ENCODE peak calls at places on chromosomes 1 and 21, in seven cellular contexts. C, U, A, B, F, R and L are unnamed samples. For H3K36me3 and H3K4me1, the result is how much of the 10 kb centered on the place peaks cover.

GRCh38 chr1:193741228-193741627 is 554.8 kb upstream of the B3GALT2 start:
- DNase-seq in F (no peak), U (no peak), B (no peak), C (no peak), A (no peak), R (no peak), L (no peak)

GRCh38 chr1:67753776-67754525 is 69.0 kb downstream of the GADD45A start:
- DNase-seq in A (no peak), F (no peak), U (no peak), B (no peak), C (no peak), R (no peak), L (peak)

GRCh38 chr1:41383094-41383852 is 22.0 kb downstream of the FOXO6 start:
- DNase-seq in R (no peak), A (no peak), C (no peak), B (no peak), U (peak), F (no peak), L (peak)

GRCh38 chr1:12302798-12303447 is 73.1 kb downstream of the VPS13D start:
- DNase-seq in R (no peak), B (no peak), C (no peak), A (no peak), U (no peak), F (no peak), L (no peak)

GRCh38 chr1:183585038-183585437 is 5.2 kb downstream of the NCF2 start:
- DNase-seq in F (no peak), C (no peak), U (no peak), R (no peak), B (peak), A (no peak), L (no peak)

GRCh38 chr1:31073044-31073443 is 7.5 kb upstream of the PUM1 start:
- DNase-seq in R (no peak), A (no peak), B (no peak), U (no peak), F (no peak), C (no peak), L (no peak)

GRCh38 chr1:81174811-81175476 is 625.8 kb upstream of the ADGRL2 start:
- DNase-seq in A (no peak), F (no peak), U (peak), C (no peak), B (no peak), R (no peak), L (no peak)

GRCh38 chr1:7389786-7390603 is 381.1 kb upstream of the VAMP3 start:
- DNase-seq in A (no peak), B (no peak), R (peak), U (no peak), F (no peak), C (peak), L (peak)

GRCh38 chr1:7940745-7941436 is at the start of gene TNFRSF9:
- DNase-seq in A (no peak), U (peak), R (no peak), B (no peak), C (peak), F (no peak), L (peak)

GRCh38 chr1:45543599-45544417 is 6.8 kb upstream of the AKR1A1 start:
- DNase-seq in B (peak), A (peak), U (no peak), C (peak), R (no peak), F (peak), L (no peak)

GRCh38 chr1:47725732-47726495 is 271.3 kb downstream of the TRABD2B start:
- DNase-seq in C (peak), R (peak), U (peak), A (peak), B (peak), F (peak), L (peak)

DNA sequence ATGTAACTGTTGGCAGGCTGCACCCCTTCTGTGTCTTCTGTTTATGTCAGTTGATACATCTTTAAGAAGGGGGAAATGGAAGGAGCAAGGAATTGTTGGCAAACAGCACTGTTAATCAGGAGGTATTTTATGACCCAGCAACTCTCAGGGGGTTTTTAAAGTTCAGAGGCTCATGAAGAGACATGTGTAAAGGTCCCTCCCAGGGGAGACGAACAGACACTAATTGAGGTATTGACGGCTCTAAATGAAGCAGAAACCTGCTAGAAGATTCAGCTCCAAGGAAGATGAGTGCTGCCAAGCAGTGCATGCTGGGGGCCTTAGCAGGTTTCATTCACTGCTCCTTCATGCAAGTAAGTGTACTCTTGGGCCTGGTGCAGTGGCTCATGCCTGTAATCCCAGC is 337.7 kb downstream of the PCP4 start:
- DNase-seq in B (no peak), R (no peak), C (no peak), F (no peak), A (no peak), U (no peak), L (no peak)
- H3K36me3 ChIP-seq in B (under half), R (under half), C (under half), F (under half), A (under half), U (under half), L (under half)

GRCh38 chr1:209647212-209647611 is 5.0 kb downstream of the LAMB3 start:
- DNase-seq in A (no peak), B (no peak), F (no peak), C (no peak), R (no peak), U (no peak), L (no peak)

GRCh38 chr1:209648366-209648765 is 3.9 kb downstream of the LAMB3 start:
- DNase-seq in B (no peak), R (no peak), U (no peak), F (no peak), C (no peak), A (no peak), L (no peak)

GRCh38 chr1:209651148-209651547 is 1.1 kb downstream of the LAMB3 start:
- DNase-seq in U (peak), C (peak), A (no peak), R (no peak), F (no peak), B (no peak), L (peak)

GRCh38 chr1:209650454-209650853 is 1.8 kb downstream of the LAMB3 start:
- DNase-seq in A (no peak), F (no peak), B (no peak), R (no peak), U (no peak), C (no peak), L (no peak)

DNA sequence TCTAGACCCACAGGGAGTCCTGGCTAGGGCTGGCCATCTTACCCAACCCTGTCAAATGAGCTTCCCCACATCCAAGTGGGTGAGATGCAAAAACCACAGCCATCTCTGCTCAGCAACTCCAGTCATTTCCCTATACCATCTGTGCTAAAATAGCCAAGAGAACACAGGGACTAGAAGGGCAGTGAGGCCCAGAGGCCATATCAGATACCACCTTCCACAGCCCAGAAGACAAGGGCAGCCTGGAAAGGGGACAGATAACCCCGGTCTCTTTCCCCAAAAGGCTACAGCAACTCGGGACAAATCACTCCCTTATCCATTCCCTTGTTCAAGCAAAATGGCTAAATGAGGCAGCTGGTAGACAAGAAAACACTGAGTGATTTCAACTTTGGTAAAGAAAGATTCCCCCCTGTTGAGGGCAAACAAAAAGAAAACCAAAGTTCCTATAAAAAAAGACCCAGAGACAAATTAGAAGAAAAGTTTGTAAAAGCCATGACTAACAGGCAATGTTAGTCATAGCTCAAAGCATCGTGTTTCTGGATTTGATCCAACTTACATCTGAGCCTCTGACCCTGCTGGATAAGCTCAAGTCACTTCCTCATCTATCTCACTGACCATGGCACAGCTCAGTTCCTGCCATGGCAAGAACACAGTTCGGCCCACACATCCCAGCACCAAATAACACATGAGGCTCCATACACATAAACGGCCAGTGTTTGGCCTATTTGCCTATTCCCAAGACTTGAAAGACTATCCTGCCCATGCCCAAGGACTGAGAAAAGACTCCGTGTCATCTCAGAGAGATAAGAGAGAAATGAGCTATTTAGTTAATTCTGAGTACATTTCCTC is 3.1 kb downstream of the LAMB3 start:
- DNase-seq in U (peak), A (no peak), F (no peak), R (no peak), C (no peak), B (no peak), L (no peak)
- H3K4me1 ChIP-seq in U (under half), A (under half), F (under half), R (under half), C (under half), B (under half), L (under half)

DNA sequence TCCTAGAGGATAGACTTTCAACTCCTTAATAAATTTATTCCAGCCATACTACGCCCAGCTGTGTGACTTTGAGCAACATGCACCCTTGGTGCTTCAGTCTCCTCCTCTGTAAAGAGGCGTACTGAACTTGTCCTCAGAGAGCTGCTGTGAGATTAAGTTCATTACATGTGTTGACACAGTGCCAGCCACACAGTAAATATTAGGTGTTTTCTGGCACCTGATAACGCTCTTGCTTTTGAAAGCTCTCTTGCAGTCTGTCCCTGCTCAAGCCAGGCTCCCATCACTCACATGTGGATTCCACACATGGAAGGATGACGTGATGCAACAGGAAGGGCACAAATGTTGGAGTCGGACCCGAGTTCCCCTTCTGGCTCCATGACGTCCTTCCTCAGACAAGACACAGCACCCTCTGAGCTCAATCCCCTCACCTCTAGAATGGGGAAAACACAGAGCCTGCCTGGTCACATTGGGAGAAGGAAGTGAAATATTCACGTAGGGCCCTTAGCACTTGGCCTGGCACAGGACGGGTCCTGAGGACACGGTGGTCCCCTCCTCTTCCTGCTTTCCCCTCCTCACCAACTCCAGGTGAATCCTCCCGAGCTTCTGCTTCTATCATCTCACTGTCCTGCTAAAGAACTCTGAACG is 7.7 kb downstream of the IFNLR1 start:
- DNase-seq in F (no peak), U (no peak), B (no peak), C (no peak), A (no peak), R (no peak), L (no peak)
- H3K27ac ChIP-seq in F (no peak), U (no peak), B (no peak), C (no peak), A (no peak), R (no peak), L (no peak)

GRCh38 chr1:53964109-53964508 is 18.0 kb downstream of the LRRC42 start:
- DNase-seq in A (no peak), U (no peak), R (no peak), F (no peak), C (no peak), B (no peak), L (peak)

GRCh38 chr1:53959664-53960250 is 13.6 kb downstream of the LRRC42 start:
- DNase-seq in B (peak), A (no peak), U (peak), R (no peak), C (no peak), F (no peak), L (no peak)

GRCh38 chr1:53962395-53962794 is 16.2 kb downstream of the LRRC42 start:
- DNase-seq in U (no peak), F (no peak), A (no peak), B (no peak), R (no peak), C (no peak), L (no peak)

GRCh38 chr1:53966794-53967193 is 20.6 kb downstream of the LRRC42 start:
- DNase-seq in C (no peak), A (peak), U (no peak), B (no peak), F (no peak), R (no peak), L (no peak)

DNA sequence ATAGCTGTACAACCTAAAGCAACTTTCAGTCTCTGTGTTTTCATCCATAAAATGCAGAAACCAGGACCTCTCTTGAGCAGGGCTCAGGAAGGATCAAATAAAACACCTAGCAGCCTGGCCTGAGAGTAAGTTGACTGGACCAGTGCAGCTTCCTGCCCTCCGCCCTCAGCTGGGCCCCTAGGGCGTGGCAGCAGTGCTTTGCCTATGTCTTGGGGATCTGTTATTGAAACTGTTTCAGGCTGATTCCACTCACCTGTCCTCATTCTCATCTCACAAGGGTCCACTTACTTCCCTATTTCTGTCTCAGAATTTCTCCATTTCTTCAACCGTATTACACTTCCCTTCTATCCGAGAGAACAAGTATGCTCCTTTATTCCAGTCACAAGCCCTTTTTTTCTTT is 17.3 kb downstream of the LRRC42 start:
- DNase-seq in C (no peak), B (peak), F (no peak), U (no peak), A (no peak), R (no peak), L (no peak)
- H3K36me3 ChIP-seq in C (under half), B (half or more), F (half or more), U (half or more), A (under half), R (under half), L (half or more)

GRCh38 chr1:167799747-167800146 is 78.0 kb downstream of the MPZL1 start:
- DNase-seq in R (no peak), U (no peak), B (no peak), F (no peak), C (no peak), A (no peak), L (no peak)
- H3K4me1 ChIP-seq in R (under half), U (half or more), B (under half), F (under half), C (under half), A (under half), L (under half)

DNA sequence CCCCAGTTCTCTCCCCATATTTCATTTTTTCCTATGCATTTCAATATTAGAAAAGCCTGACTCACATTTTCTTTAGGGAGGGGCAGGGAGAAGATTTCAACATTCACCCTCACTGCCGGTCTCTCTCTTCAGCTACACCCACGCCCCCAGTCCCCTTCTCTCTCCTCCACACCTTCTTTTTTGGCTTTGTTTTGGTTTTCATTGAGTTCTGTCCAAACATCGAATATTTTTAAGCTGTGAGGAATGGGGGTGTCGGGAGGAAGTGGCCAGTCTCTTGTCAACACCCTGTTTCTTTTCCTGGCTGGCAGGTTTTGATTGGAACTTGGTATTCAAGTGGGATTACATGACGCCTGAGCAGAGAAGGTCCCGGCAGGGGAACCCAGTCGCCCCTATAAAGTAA is 177.3 kb downstream of the PGBD5 start:
- DNase-seq in B (no peak), C (no peak), U (peak), A (no peak), R (no peak), F (no peak), L (no peak)
- H3K27ac ChIP-seq in B (no peak), C (no peak), U (no peak), A (no peak), R (no peak), F (no peak), L (no peak)

DNA sequence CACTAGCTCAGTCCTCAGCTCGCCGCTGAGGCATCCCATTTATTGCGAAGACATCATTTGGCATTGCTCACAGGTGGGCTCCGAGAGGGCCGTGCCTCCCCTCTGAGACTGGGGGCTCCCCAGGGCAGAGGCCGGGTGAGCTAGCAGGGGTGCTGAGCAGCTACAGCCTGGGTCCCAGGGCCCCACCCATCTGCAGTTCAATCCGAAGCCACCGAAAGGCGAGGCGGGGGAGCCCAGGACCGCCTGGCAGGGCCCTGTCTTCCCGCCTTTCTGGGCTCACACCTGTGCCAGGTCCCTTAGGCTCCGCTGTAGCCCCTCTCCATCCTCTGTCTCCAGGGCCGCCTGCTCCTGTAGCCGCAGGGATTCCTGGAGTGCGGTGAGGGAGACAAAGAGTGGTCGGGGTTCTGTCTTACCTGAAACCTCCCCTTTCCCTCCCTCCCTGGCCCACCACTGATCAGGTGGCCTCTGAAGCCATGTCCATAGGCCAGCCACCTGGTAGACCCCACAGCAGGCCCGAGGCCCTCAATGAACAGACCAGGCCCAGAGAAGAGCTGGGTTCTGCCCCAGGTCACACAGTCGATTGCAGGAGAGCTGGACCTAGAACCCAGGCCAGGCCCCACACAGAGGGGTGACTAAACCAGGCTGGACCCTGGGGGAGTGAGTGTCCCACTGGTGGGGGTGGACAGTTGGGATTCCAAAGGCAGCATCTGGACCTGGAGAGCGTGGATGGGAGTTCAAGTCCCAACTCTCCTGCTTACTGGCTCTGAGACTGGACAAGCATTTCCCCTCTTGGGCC is 18.1 kb upstream of the NBPF1 start:
- DNase-seq in C (no peak), R (peak), A (peak), U (no peak), F (no peak), B (no peak), L (peak)
- H3K36me3 ChIP-seq in C (under half), R (under half), A (under half), U (under half), F (half or more), B (half or more), L (under half)